ENCODE peak calls at places on chromosome 5, in nine cellular contexts. C is glomerular endothelial cell; N is NCI-H1930; J is aorta; A is fibroblast of gingiva; T is stimulated activated CD8-positive, alpha-beta memory T cell treated with anti-CD3 and anti-CD28 coated beads, Interleukin-12 subunit alpha, Interleukin-12 subunit beta, amount 100 ng/mL, for 1 hour; V is tibial nerve; H is CD8-positive, alpha-beta T cell; O is stimulated activated CD4-positive, alpha-beta T cell treated with anti-CD3 and anti-CD28 coated beads, Interleukin-1b, Interleukin-23, amount 100 ng/mL, for 1 hour. U is an unnamed sample.

GRCh38 chr5:150541895-150542294 is 34.0 kb downstream of the NDST1 start:
- DNase-seq in A (no peak), O (no peak), C (no peak), N (no peak), H (no peak), J (no peak), V (no peak), T (no peak), U (no peak)

GRCh38 chr5:181243521-181244307 is at the start of gene RACK1:
- DNase-seq in N (no peak), A (peak), C (peak), J (peak), T (peak), O (peak), H (peak), V (peak), U (peak)

GRCh38 chr5:56987171-56987570 is 35.2 kb upstream of the MIER3 start:
- DNase-seq in H (no peak), N (no peak), A (no peak), C (no peak), T (no peak), O (no peak), J (no peak), V (no peak), U (no peak)

GRCh38 chr5:53438486-53439472 is 41.6 kb upstream of the FST start:
- DNase-seq in O (no peak), T (no peak), J (no peak), V (no peak), H (no peak), N (no peak), C (no peak), A (peak), U (no peak)

GRCh38 chr5:159764283-159764927 is 151.9 kb upstream of the ADRA1B start:
- DNase-seq in O (no peak), T (no peak), J (peak), C (no peak), N (no peak), V (peak), A (peak), H (no peak), U (peak)

GRCh38 chr5:131381011-131381410 is 117.2 kb downstream of the CDC42SE2 start:
- DNase-seq in T (no peak), V (no peak), C (no peak), O (no peak), H (no peak), A (peak), N (no peak), J (no peak), U (no peak)

GRCh38 chr5:150516011-150516410 is 8.1 kb downstream of the NDST1 start:
- DNase-seq in A (no peak), C (no peak), T (no peak), H (no peak), O (no peak), V (no peak), N (no peak), J (no peak), U (no peak)

GRCh38 chr5:72167257-72167656 is 60.0 kb downstream of the MAP1B start:
- DNase-seq in A (no peak), J (no peak), H (no peak), C (no peak), N (no peak), V (no peak), T (no peak), O (no peak), U (no peak)

GRCh38 chr5:165029471-165029870 is 1524.1 kb downstream of the MAT2B start:
- DNase-seq in A (no peak), V (peak), O (no peak), H (no peak), T (no peak), J (no peak), C (no peak), N (no peak), U (no peak)

GRCh38 chr5:132110930-132111329 is 37.3 kb downstream of the CSF2 start:
- DNase-seq in H (no peak), N (no peak), J (no peak), O (no peak), A (no peak), T (no peak), C (no peak), V (no peak), U (no peak)

GRCh38 chr5:131814990-131815389 is 18.2 kb upstream of the FNIP1 start:
- DNase-seq in T (no peak), C (peak), V (no peak), A (peak), H (no peak), J (no peak), O (no peak), N (no peak), U (no peak)

GRCh38 chr5:83516361-83516760 is 44.8 kb downstream of the VCAN start:
- DNase-seq in N (no peak), H (no peak), V (no peak), J (no peak), C (no peak), O (no peak), T (no peak), A (no peak), U (no peak)

GRCh38 chr5:27038476-27038875 is at the start of gene CDH9:
- DNase-seq in N (no peak), T (no peak), C (no peak), J (no peak), A (no peak), H (no peak), V (no peak), O (no peak), U (no peak)

GRCh38 chr5:56829137-56829536 is 13.8 kb downstream of the MAP3K1 start:
- DNase-seq in A (no peak), J (no peak), V (no peak), C (no peak), H (peak), N (no peak), T (peak), O (peak), U (no peak)

GRCh38 chr5:17444496-17444895 is 53.5 kb upstream of the TAF11L2 start:
- DNase-seq in V (no peak), J (no peak), T (no peak), C (no peak), N (no peak), H (no peak), A (no peak), O (no peak), U (no peak)

GRCh38 chr5:170000155-170000554 is 19.9 kb upstream of the INSYN2B start:
- DNase-seq in V (no peak), A (no peak), O (no peak), N (no peak), C (no peak), J (no peak), T (no peak), H (no peak), U (no peak)

GRCh38 chr5:80959768-80960442 is at the start of gene RASGRF2:
- DNase-seq in H (peak), V (no peak), T (peak), A (peak), N (no peak), O (no peak), J (peak), C (no peak), U (peak)

GRCh38 chr5:2582106-2582505 is 169.4 kb downstream of the IRX2 start:
- DNase-seq in A (no peak), V (no peak), N (no peak), J (no peak), T (no peak), O (no peak), C (no peak), H (no peak), U (no peak)

GRCh38 chr5:140321796-140322195 is 18.9 kb upstream of the PFDN1 start:
- DNase-seq in H (no peak), A (no peak), V (peak), T (no peak), J (no peak), O (no peak), N (no peak), C (no peak), U (no peak)

GRCh38 chr5:8870349-8870748 is 675.5 kb downstream of the SEMA5A start:
- DNase-seq in C (no peak), H (no peak), N (no peak), O (no peak), J (no peak), T (no peak), V (no peak), A (no peak), U (no peak)

GRCh38 chr5:128105203-128105602 is 21.6 kb downstream of the SLC12A2 start:
- DNase-seq in V (no peak), O (no peak), C (no peak), A (no peak), H (no peak), N (no peak), T (no peak), J (no peak), U (no peak)

GRCh38 chr5:159971931-159972461 is 36.9 kb upstream of the TTC1 start:
- DNase-seq in T (no peak), N (no peak), C (no peak), V (no peak), O (no peak), H (no peak), J (peak), A (no peak), U (peak)

GRCh38 chr5:150208187-150209015 is 18.5 kb downstream of the SLC6A7 start:
- DNase-seq in V (no peak), J (no peak), H (no peak), A (no peak), O (no peak), N (no peak), T (no peak), C (no peak), U (no peak)

GRCh38 chr5:73039082-73039481 is 81.3 kb upstream of the TMEM171 start:
- DNase-seq in N (no peak), O (no peak), A (no peak), V (no peak), T (no peak), C (no peak), H (no peak), J (no peak), U (no peak)

GRCh38 chr5:373710-374602 is 52.4 kb downstream of the AHRR start:
- DNase-seq in A (peak), V (no peak), N (peak), O (peak), C (no peak), J (peak), H (peak), T (peak), U (peak)

GRCh38 chr5:57878301-57878722 is 395.7 kb upstream of the ACTBL2 start:
- DNase-seq in O (no peak), C (no peak), T (no peak), H (no peak), V (no peak), N (no peak), A (no peak), J (no peak), U (no peak)

GRCh38 chr5:32435416-32435815 is 9.1 kb downstream of the ZFR start:
- DNase-seq in C (no peak), N (no peak), T (no peak), J (no peak), H (no peak), O (no peak), V (no peak), A (no peak), U (no peak)

GRCh38 chr5:80668016-80668969 is 13.5 kb upstream of the DHFR start:
- DNase-seq in A (no peak), N (no peak), J (no peak), H (no peak), O (no peak), C (no peak), T (no peak), V (no peak), U (no peak)

GRCh38 chr5:119290161-119290569 is 65.7 kb upstream of the TNFAIP8 start:
- DNase-seq in O (no peak), H (no peak), C (no peak), N (no peak), V (no peak), T (no peak), A (no peak), J (no peak), U (no peak)

U was measured in kidney.